ENCODE peak calls at places on chromosomes 5 and 9, in six cellular contexts. One of them, this sample, is unnamed.

GRCh38 chr9:134678671-134679443 is 37.3 kb downstream of the COL5A1 start:
- DNase-seq in RWPE1: no peak
- DNase-seq in choroid plexus epithelial cell: no peak
- DNase-seq in pancreas: no peak
- DNase-seq in neural progenitor cell: peak; percentile 63
- DNase-seq in dorsolateral prefrontal cortex: no peak
- DNase-seq in this sample: no peak

GRCh38 chr5:14097998-14098471 is 45.1 kb upstream of the TRIO start:
- DNase-seq in RWPE1: no peak
- DNase-seq in choroid plexus epithelial cell: peak; percentile 57
- DNase-seq in pancreas: no peak
- DNase-seq in neural progenitor cell: no peak
- DNase-seq in dorsolateral prefrontal cortex: no peak
- DNase-seq in this sample: no peak

GRCh38 chr5:72788851-72789505 is 27.5 kb upstream of the TNPO1 start:
- DNase-seq in RWPE1: peak; percentile 94
- DNase-seq in choroid plexus epithelial cell: peak; percentile 24
- DNase-seq in pancreas: no peak
- DNase-seq in neural progenitor cell: no peak
- DNase-seq in dorsolateral prefrontal cortex: no peak
- DNase-seq in this sample: peak; percentile 29

GRCh38 chr9:5278486-5278885 is 26.0 kb downstream of the RLN2 start:
- DNase-seq in RWPE1: no peak
- DNase-seq in choroid plexus epithelial cell: no peak
- DNase-seq in pancreas: no peak
- DNase-seq in neural progenitor cell: no peak
- DNase-seq in dorsolateral prefrontal cortex: no peak
- DNase-seq in this sample: no peak

GRCh38 chr5:135040331-135041144 is 6.5 kb upstream of the PITX1 start:
- DNase-seq in RWPE1: no peak
- DNase-seq in choroid plexus epithelial cell: no peak
- DNase-seq in pancreas: no peak
- DNase-seq in neural progenitor cell: peak; percentile 75
- DNase-seq in dorsolateral prefrontal cortex: no peak
- DNase-seq in this sample: no peak

GRCh38 chr9:129026442-129027223 is 1.5 kb downstream of the SH3GLB2 start:
- DNase-seq in RWPE1: peak; percentile 64
- DNase-seq in choroid plexus epithelial cell: peak; percentile 41
- DNase-seq in pancreas: peak; percentile 76
- DNase-seq in neural progenitor cell: peak; percentile 82
- DNase-seq in dorsolateral prefrontal cortex: peak; percentile 67
- DNase-seq in this sample: no peak

GRCh38 chr9:92745236-92745790 is 19.3 kb downstream of the BICD2 start:
- DNase-seq in RWPE1: no peak
- DNase-seq in choroid plexus epithelial cell: no peak
- DNase-seq in pancreas: no peak
- DNase-seq in neural progenitor cell: no peak
- DNase-seq in dorsolateral prefrontal cortex: no peak
- DNase-seq in this sample: no peak

GRCh38 chr5:32471784-32472183 is 27.2 kb upstream of the ZFR start:
- DNase-seq in RWPE1: no peak
- DNase-seq in choroid plexus epithelial cell: no peak
- DNase-seq in pancreas: no peak
- DNase-seq in neural progenitor cell: no peak
- DNase-seq in dorsolateral prefrontal cortex: no peak
- DNase-seq in this sample: no peak

GRCh38 chr5:163473613-163474243 is 13.3 kb downstream of the HMMR start:
- DNase-seq in RWPE1: peak; percentile 40
- DNase-seq in choroid plexus epithelial cell: no peak
- DNase-seq in pancreas: no peak
- DNase-seq in neural progenitor cell: no peak
- DNase-seq in dorsolateral prefrontal cortex: no peak
- DNase-seq in this sample: peak; percentile 46

GRCh38 chr5:138935466-138935865 is 60.3 kb upstream of the LRRTM2 start:
- DNase-seq in RWPE1: no peak
- DNase-seq in choroid plexus epithelial cell: no peak
- DNase-seq in pancreas: no peak
- DNase-seq in neural progenitor cell: no peak
- DNase-seq in dorsolateral prefrontal cortex: no peak
- DNase-seq in this sample: no peak

GRCh38 chr5:93062548-93062947 is 518.5 kb downstream of the NR2F1-AS1 start:
- DNase-seq in RWPE1: peak; percentile 15
- DNase-seq in choroid plexus epithelial cell: peak; percentile 58
- DNase-seq in pancreas: no peak
- DNase-seq in neural progenitor cell: no peak
- DNase-seq in dorsolateral prefrontal cortex: no peak
- DNase-seq in this sample: peak; percentile 38

GRCh38 chr9:38048319-38048969 is 20.6 kb downstream of the SHB start:
- DNase-seq in RWPE1: no peak
- DNase-seq in choroid plexus epithelial cell: peak; percentile 80
- DNase-seq in pancreas: no peak
- DNase-seq in neural progenitor cell: no peak
- DNase-seq in dorsolateral prefrontal cortex: no peak
- DNase-seq in this sample: peak; percentile 80

GRCh38 chr9:105646879-105647594 is 15.2 kb upstream of the TAL2 start:
- DNase-seq in RWPE1: no peak
- DNase-seq in choroid plexus epithelial cell: no peak
- DNase-seq in pancreas: no peak
- DNase-seq in neural progenitor cell: peak; percentile 61
- DNase-seq in dorsolateral prefrontal cortex: no peak
- DNase-seq in this sample: no peak

GRCh38 chr9:7828344-7828743 is 28.8 kb upstream of the DMAC1 start:
- DNase-seq in RWPE1: no peak
- DNase-seq in choroid plexus epithelial cell: no peak
- DNase-seq in pancreas: no peak
- DNase-seq in neural progenitor cell: no peak
- DNase-seq in dorsolateral prefrontal cortex: no peak
- DNase-seq in this sample: peak; percentile 11

DNA sequence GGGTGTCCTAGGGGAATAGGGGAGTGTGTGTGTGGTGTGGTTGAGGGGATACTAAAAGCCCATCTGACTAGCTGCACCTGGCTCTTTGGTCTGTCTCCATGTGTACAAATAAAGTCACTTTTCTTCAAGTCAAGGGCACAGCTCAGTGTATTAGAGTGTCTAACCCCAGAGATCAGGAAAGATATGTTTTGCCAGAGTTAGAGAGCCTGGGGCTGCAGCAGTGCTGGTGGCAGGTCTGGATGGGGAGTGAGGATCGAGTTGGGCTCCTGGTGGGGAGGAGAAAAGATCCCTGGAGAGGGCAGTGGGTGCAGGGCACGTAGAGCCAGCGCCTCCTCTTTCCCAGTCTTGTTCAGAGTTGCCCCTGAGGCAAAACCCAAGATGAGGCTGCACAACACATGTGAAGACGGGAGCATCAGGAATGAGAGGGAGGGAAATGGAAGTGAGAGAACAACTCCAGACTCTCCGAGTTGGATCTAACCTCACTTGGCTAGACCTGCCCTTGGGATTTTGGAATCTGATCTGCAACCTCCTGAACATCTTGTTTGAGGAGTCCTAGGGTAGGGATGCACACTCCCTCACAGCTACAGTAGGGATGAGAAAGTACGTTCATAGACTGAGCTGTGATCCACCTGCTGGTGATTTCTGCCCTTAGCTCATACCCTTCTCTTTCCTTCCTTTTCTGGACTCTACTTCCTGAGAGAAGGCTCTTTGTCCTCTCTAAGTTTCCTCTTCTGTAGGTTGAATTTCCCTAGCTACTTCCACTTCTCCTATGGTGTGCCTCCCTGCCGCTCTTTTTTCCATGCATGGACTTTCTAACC is 309.9 kb downstream of the ZSWIM6 start:
- DNase-seq in RWPE1: no peak
- DNase-seq in choroid plexus epithelial cell: peak; percentile 41
- DNase-seq in pancreas: no peak
- DNase-seq in neural progenitor cell: no peak
- DNase-seq in dorsolateral prefrontal cortex: no peak
- DNase-seq in this sample: no peak
- TF ChIP-seq CTCF in RWPE1: no peak
- TF ChIP-seq CTCF in choroid plexus epithelial cell: peak; percentile 52
- TF ChIP-seq CTCF in pancreas: no peak
- TF ChIP-seq CTCF in neural progenitor cell: peak; percentile 14
- TF ChIP-seq CTCF in dorsolateral prefrontal cortex: no peak
- TF ChIP-seq CTCF in this sample: no peak

GRCh38 chr5:129696636-129697035 is 51.3 kb upstream of the MINAR2 start:
- DNase-seq in RWPE1: no peak
- DNase-seq in choroid plexus epithelial cell: no peak
- DNase-seq in pancreas: no peak
- DNase-seq in neural progenitor cell: no peak
- DNase-seq in dorsolateral prefrontal cortex: no peak
- DNase-seq in this sample: no peak

GRCh38 chr5:129698661-129699060 is 49.2 kb upstream of the MINAR2 start:
- DNase-seq in RWPE1: no peak
- DNase-seq in choroid plexus epithelial cell: peak; percentile 9
- DNase-seq in pancreas: no peak
- DNase-seq in neural progenitor cell: no peak
- DNase-seq in dorsolateral prefrontal cortex: no peak
- DNase-seq in this sample: no peak
- TF ChIP-seq CTCF in RWPE1: no peak
- TF ChIP-seq CTCF in choroid plexus epithelial cell: peak; percentile 35
- TF ChIP-seq CTCF in pancreas: no peak
- TF ChIP-seq CTCF in neural progenitor cell: peak; percentile 36
- TF ChIP-seq CTCF in dorsolateral prefrontal cortex: no peak
- TF ChIP-seq CTCF in this sample: no peak

DNA sequence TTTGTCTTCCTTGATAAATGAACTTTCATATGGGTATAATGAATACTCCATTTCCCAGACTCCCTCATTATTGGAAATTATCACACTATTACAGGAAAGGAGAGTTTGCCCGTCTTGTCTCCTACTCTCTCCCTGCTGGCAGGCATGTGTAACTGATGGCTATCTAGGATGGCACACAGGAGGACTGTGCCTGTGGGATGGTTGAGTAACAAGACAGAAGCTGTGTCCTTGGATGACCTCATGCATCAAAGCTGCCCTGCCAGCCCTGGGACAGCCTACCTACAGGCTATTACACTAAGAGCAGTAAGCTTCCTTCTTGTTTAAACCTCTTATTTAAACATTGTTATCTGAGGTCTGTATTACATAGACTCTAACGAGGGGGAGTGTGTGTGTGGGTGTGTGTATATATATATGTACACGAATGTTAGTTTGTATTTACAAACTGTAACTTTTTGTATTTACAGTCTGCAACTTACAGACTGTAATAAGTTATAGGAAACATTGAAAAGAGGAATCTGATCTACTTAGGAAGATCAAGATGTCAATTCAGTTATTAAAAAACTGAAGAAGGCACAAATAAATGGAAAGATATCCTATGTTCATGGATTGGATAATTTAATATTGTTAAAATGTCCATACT is 247.6 kb upstream of the ACO1 start:
- DNase-seq in RWPE1: peak; percentile 5
- DNase-seq in choroid plexus epithelial cell: no peak
- DNase-seq in pancreas: no peak
- DNase-seq in neural progenitor cell: peak; percentile 47
- DNase-seq in dorsolateral prefrontal cortex: no peak
- DNase-seq in this sample: peak; percentile 46
- TF ChIP-seq CTCF in RWPE1: peak; percentile 9
- TF ChIP-seq CTCF in choroid plexus epithelial cell: no peak
- TF ChIP-seq CTCF in pancreas: no peak
- TF ChIP-seq CTCF in neural progenitor cell: peak; percentile 45
- TF ChIP-seq CTCF in dorsolateral prefrontal cortex: no peak
- TF ChIP-seq CTCF in this sample: no peak

GRCh38 chr5:123949807-123950206 is 437.8 kb downstream of the CSNK1G3 start:
- DNase-seq in RWPE1: no peak
- DNase-seq in choroid plexus epithelial cell: no peak
- DNase-seq in pancreas: no peak
- DNase-seq in neural progenitor cell: no peak
- DNase-seq in dorsolateral prefrontal cortex: no peak
- DNase-seq in this sample: no peak
- TF ChIP-seq CTCF in RWPE1: no peak
- TF ChIP-seq CTCF in choroid plexus epithelial cell: no peak
- TF ChIP-seq CTCF in pancreas: no peak
- TF ChIP-seq CTCF in neural progenitor cell: no peak
- TF ChIP-seq CTCF in dorsolateral prefrontal cortex: no peak
- TF ChIP-seq CTCF in this sample: no peak